ENCODE peak calls at places on chromosomes 2 and 18, in five cellular contexts. One of them, this sample, is unnamed.

GRCh38 chr18:63348508-63349136 is 18.4 kb downstream of the KDSR start:
- DNase-seq in kidney glomerular epithelial cell: no peak
- DNase-seq in stimulated activated naive B cell treated with anti-CD40 and anti-IgM and Interleukin-4, amounts not matched to agents 10 μg/mL and 1 μg/mL and 100 μg/mL, for 72 hours: no peak
- DNase-seq in activated CD4-positive, alpha-beta T cell treated with anti-CD3 and anti-CD28 coated beads for 4 hours: no peak
- DNase-seq in cardiac fibroblast: no peak
- DNase-seq in this sample: peak

GRCh38 chr2:135337066-135337465 is 194.0 kb downstream of the ZRANB3 start:
- DNase-seq in kidney glomerular epithelial cell: no peak
- DNase-seq in stimulated activated naive B cell treated with anti-CD40 and anti-IgM and Interleukin-4, amounts not matched to agents 10 μg/mL and 1 μg/mL and 100 μg/mL, for 72 hours: no peak
- DNase-seq in activated CD4-positive, alpha-beta T cell treated with anti-CD3 and anti-CD28 coated beads for 4 hours: no peak
- DNase-seq in cardiac fibroblast: peak
- DNase-seq in this sample: no peak

GRCh38 chr2:42105330-42106256 is 57.8 kb downstream of the PKDCC start:
- DNase-seq in kidney glomerular epithelial cell: no peak
- DNase-seq in stimulated activated naive B cell treated with anti-CD40 and anti-IgM and Interleukin-4, amounts not matched to agents 10 μg/mL and 1 μg/mL and 100 μg/mL, for 72 hours: no peak
- DNase-seq in activated CD4-positive, alpha-beta T cell treated with anti-CD3 and anti-CD28 coated beads for 4 hours: peak
- DNase-seq in cardiac fibroblast: peak
- DNase-seq in this sample: peak

GRCh38 chr18:23191952-23192662 is 56.8 kb downstream of the CABLES1 start:
- DNase-seq in kidney glomerular epithelial cell: peak
- DNase-seq in stimulated activated naive B cell treated with anti-CD40 and anti-IgM and Interleukin-4, amounts not matched to agents 10 μg/mL and 1 μg/mL and 100 μg/mL, for 72 hours: no peak
- DNase-seq in activated CD4-positive, alpha-beta T cell treated with anti-CD3 and anti-CD28 coated beads for 4 hours: no peak
- DNase-seq in cardiac fibroblast: peak
- DNase-seq in this sample: no peak

GRCh38 chr2:241560883-241561474 is 2.4 kb downstream of the BOK start:
- DNase-seq in kidney glomerular epithelial cell: peak
- DNase-seq in stimulated activated naive B cell treated with anti-CD40 and anti-IgM and Interleukin-4, amounts not matched to agents 10 μg/mL and 1 μg/mL and 100 μg/mL, for 72 hours: no peak
- DNase-seq in activated CD4-positive, alpha-beta T cell treated with anti-CD3 and anti-CD28 coated beads for 4 hours: no peak
- DNase-seq in cardiac fibroblast: peak
- DNase-seq in this sample: no peak

GRCh38 chr2:101119431-101119830 is 31.8 kb downstream of the TBC1D8 start:
- DNase-seq in kidney glomerular epithelial cell: no peak
- DNase-seq in stimulated activated naive B cell treated with anti-CD40 and anti-IgM and Interleukin-4, amounts not matched to agents 10 μg/mL and 1 μg/mL and 100 μg/mL, for 72 hours: no peak
- DNase-seq in activated CD4-positive, alpha-beta T cell treated with anti-CD3 and anti-CD28 coated beads for 4 hours: no peak
- DNase-seq in cardiac fibroblast: peak
- DNase-seq in this sample: no peak

GRCh38 chr18:73119574-73119973 is 251.8 kb upstream of the NETO1 start:
- DNase-seq in kidney glomerular epithelial cell: no peak
- DNase-seq in stimulated activated naive B cell treated with anti-CD40 and anti-IgM and Interleukin-4, amounts not matched to agents 10 μg/mL and 1 μg/mL and 100 μg/mL, for 72 hours: no peak
- DNase-seq in activated CD4-positive, alpha-beta T cell treated with anti-CD3 and anti-CD28 coated beads for 4 hours: no peak
- DNase-seq in cardiac fibroblast: no peak
- DNase-seq in this sample: no peak

GRCh38 chr2:120150040-120150482 is 73.1 kb downstream of the TMEM185B start:
- DNase-seq in kidney glomerular epithelial cell: no peak
- DNase-seq in stimulated activated naive B cell treated with anti-CD40 and anti-IgM and Interleukin-4, amounts not matched to agents 10 μg/mL and 1 μg/mL and 100 μg/mL, for 72 hours: no peak
- DNase-seq in activated CD4-positive, alpha-beta T cell treated with anti-CD3 and anti-CD28 coated beads for 4 hours: no peak
- DNase-seq in cardiac fibroblast: no peak
- DNase-seq in this sample: no peak

GRCh38 chr2:237205111-237205541 is 119.4 kb downstream of the COPS8 start:
- DNase-seq in kidney glomerular epithelial cell: no peak
- DNase-seq in stimulated activated naive B cell treated with anti-CD40 and anti-IgM and Interleukin-4, amounts not matched to agents 10 μg/mL and 1 μg/mL and 100 μg/mL, for 72 hours: no peak
- DNase-seq in activated CD4-positive, alpha-beta T cell treated with anti-CD3 and anti-CD28 coated beads for 4 hours: no peak
- DNase-seq in cardiac fibroblast: no peak
- DNase-seq in this sample: no peak

GRCh38 chr18:58338961-58339722 is 289.7 kb downstream of the ALPK2 start:
- DNase-seq in kidney glomerular epithelial cell: no peak
- DNase-seq in stimulated activated naive B cell treated with anti-CD40 and anti-IgM and Interleukin-4, amounts not matched to agents 10 μg/mL and 1 μg/mL and 100 μg/mL, for 72 hours: no peak
- DNase-seq in activated CD4-positive, alpha-beta T cell treated with anti-CD3 and anti-CD28 coated beads for 4 hours: no peak
- DNase-seq in cardiac fibroblast: peak
- DNase-seq in this sample: no peak

GRCh38 chr2:168194784-168195522 is 52.4 kb downstream of the STK39 start:
- DNase-seq in kidney glomerular epithelial cell: no peak
- DNase-seq in stimulated activated naive B cell treated with anti-CD40 and anti-IgM and Interleukin-4, amounts not matched to agents 10 μg/mL and 1 μg/mL and 100 μg/mL, for 72 hours: peak
- DNase-seq in activated CD4-positive, alpha-beta T cell treated with anti-CD3 and anti-CD28 coated beads for 4 hours: no peak
- DNase-seq in cardiac fibroblast: no peak
- DNase-seq in this sample: peak

GRCh38 chr18:12765127-12765526 is 62.3 kb downstream of the PSMG2 start:
- DNase-seq in kidney glomerular epithelial cell: no peak
- DNase-seq in stimulated activated naive B cell treated with anti-CD40 and anti-IgM and Interleukin-4, amounts not matched to agents 10 μg/mL and 1 μg/mL and 100 μg/mL, for 72 hours: no peak
- DNase-seq in activated CD4-positive, alpha-beta T cell treated with anti-CD3 and anti-CD28 coated beads for 4 hours: no peak
- DNase-seq in cardiac fibroblast: no peak
- DNase-seq in this sample: no peak

GRCh38 chr18:76467371-76468190 is 27.5 kb downstream of the ZNF516 start:
- DNase-seq in kidney glomerular epithelial cell: no peak
- DNase-seq in stimulated activated naive B cell treated with anti-CD40 and anti-IgM and Interleukin-4, amounts not matched to agents 10 μg/mL and 1 μg/mL and 100 μg/mL, for 72 hours: no peak
- DNase-seq in activated CD4-positive, alpha-beta T cell treated with anti-CD3 and anti-CD28 coated beads for 4 hours: no peak
- DNase-seq in cardiac fibroblast: peak
- DNase-seq in this sample: no peak

GRCh38 chr2:160352492-160352891 is 141.1 kb downstream of the RBMS1 start:
- DNase-seq in kidney glomerular epithelial cell: no peak
- DNase-seq in stimulated activated naive B cell treated with anti-CD40 and anti-IgM and Interleukin-4, amounts not matched to agents 10 μg/mL and 1 μg/mL and 100 μg/mL, for 72 hours: no peak
- DNase-seq in activated CD4-positive, alpha-beta T cell treated with anti-CD3 and anti-CD28 coated beads for 4 hours: no peak
- DNase-seq in cardiac fibroblast: peak
- DNase-seq in this sample: no peak

GRCh38 chr2:15042824-15043223 is 410.3 kb downstream of the LRATD1 start:
- DNase-seq in kidney glomerular epithelial cell: no peak
- DNase-seq in stimulated activated naive B cell treated with anti-CD40 and anti-IgM and Interleukin-4, amounts not matched to agents 10 μg/mL and 1 μg/mL and 100 μg/mL, for 72 hours: no peak
- DNase-seq in activated CD4-positive, alpha-beta T cell treated with anti-CD3 and anti-CD28 coated beads for 4 hours: no peak
- DNase-seq in cardiac fibroblast: peak
- DNase-seq in this sample: no peak

GRCh38 chr18:2572144-2572682 is 856 bp downstream of the NDC80 start:
- DNase-seq in kidney glomerular epithelial cell: no peak
- DNase-seq in stimulated activated naive B cell treated with anti-CD40 and anti-IgM and Interleukin-4, amounts not matched to agents 10 μg/mL and 1 μg/mL and 100 μg/mL, for 72 hours: no peak
- DNase-seq in activated CD4-positive, alpha-beta T cell treated with anti-CD3 and anti-CD28 coated beads for 4 hours: no peak
- DNase-seq in cardiac fibroblast: no peak
- DNase-seq in this sample: no peak

GRCh38 chr2:37898448-37898847 is 26.6 kb upstream of the RMDN2 start:
- DNase-seq in kidney glomerular epithelial cell: no peak
- DNase-seq in stimulated activated naive B cell treated with anti-CD40 and anti-IgM and Interleukin-4, amounts not matched to agents 10 μg/mL and 1 μg/mL and 100 μg/mL, for 72 hours: no peak
- DNase-seq in activated CD4-positive, alpha-beta T cell treated with anti-CD3 and anti-CD28 coated beads for 4 hours: no peak
- DNase-seq in cardiac fibroblast: no peak
- DNase-seq in this sample: no peak

GRCh38 chr2:176068037-176068832 is 15.5 kb downstream of the EVX2 start:
- DNase-seq in kidney glomerular epithelial cell: no peak
- DNase-seq in stimulated activated naive B cell treated with anti-CD40 and anti-IgM and Interleukin-4, amounts not matched to agents 10 μg/mL and 1 μg/mL and 100 μg/mL, for 72 hours: no peak
- DNase-seq in activated CD4-positive, alpha-beta T cell treated with anti-CD3 and anti-CD28 coated beads for 4 hours: no peak
- DNase-seq in cardiac fibroblast: no peak
- DNase-seq in this sample: no peak

GRCh38 chr2:223585691-223586090 is 16.5 kb downstream of the SCG2 start:
- DNase-seq in kidney glomerular epithelial cell: no peak
- DNase-seq in stimulated activated naive B cell treated with anti-CD40 and anti-IgM and Interleukin-4, amounts not matched to agents 10 μg/mL and 1 μg/mL and 100 μg/mL, for 72 hours: no peak
- DNase-seq in activated CD4-positive, alpha-beta T cell treated with anti-CD3 and anti-CD28 coated beads for 4 hours: no peak
- DNase-seq in cardiac fibroblast: peak
- DNase-seq in this sample: no peak

GRCh38 chr2:46131-46470 is 204 bp downstream of the FAM110C start:
- DNase-seq in kidney glomerular epithelial cell: no peak
- DNase-seq in stimulated activated naive B cell treated with anti-CD40 and anti-IgM and Interleukin-4, amounts not matched to agents 10 μg/mL and 1 μg/mL and 100 μg/mL, for 72 hours: no peak
- DNase-seq in activated CD4-positive, alpha-beta T cell treated with anti-CD3 and anti-CD28 coated beads for 4 hours: no peak
- DNase-seq in cardiac fibroblast: no peak
- DNase-seq in this sample: peak

GRCh38 chr2:134448650-134449049 is 194.8 kb downstream of the MGAT5 start:
- DNase-seq in kidney glomerular epithelial cell: no peak
- DNase-seq in stimulated activated naive B cell treated with anti-CD40 and anti-IgM and Interleukin-4, amounts not matched to agents 10 μg/mL and 1 μg/mL and 100 μg/mL, for 72 hours: no peak
- DNase-seq in activated CD4-positive, alpha-beta T cell treated with anti-CD3 and anti-CD28 coated beads for 4 hours: no peak
- DNase-seq in cardiac fibroblast: no peak
- DNase-seq in this sample: no peak

GRCh38 chr2:238252766-238253630 is 13.2 kb upstream of the HES6 start:
- DNase-seq in kidney glomerular epithelial cell: no peak
- DNase-seq in stimulated activated naive B cell treated with anti-CD40 and anti-IgM and Interleukin-4, amounts not matched to agents 10 μg/mL and 1 μg/mL and 100 μg/mL, for 72 hours: no peak
- DNase-seq in activated CD4-positive, alpha-beta T cell treated with anti-CD3 and anti-CD28 coated beads for 4 hours: no peak
- DNase-seq in cardiac fibroblast: no peak
- DNase-seq in this sample: no peak

GRCh38 chr2:192128655-192129054 is 66.1 kb downstream of the TMEFF2 start:
- DNase-seq in kidney glomerular epithelial cell: no peak
- DNase-seq in stimulated activated naive B cell treated with anti-CD40 and anti-IgM and Interleukin-4, amounts not matched to agents 10 μg/mL and 1 μg/mL and 100 μg/mL, for 72 hours: no peak
- DNase-seq in activated CD4-positive, alpha-beta T cell treated with anti-CD3 and anti-CD28 coated beads for 4 hours: no peak
- DNase-seq in cardiac fibroblast: peak
- DNase-seq in this sample: no peak

GRCh38 chr2:97774425-97774824 is 61.0 kb downstream of the ZAP70 start:
- DNase-seq in kidney glomerular epithelial cell: no peak
- DNase-seq in stimulated activated naive B cell treated with anti-CD40 and anti-IgM and Interleukin-4, amounts not matched to agents 10 μg/mL and 1 μg/mL and 100 μg/mL, for 72 hours: no peak
- DNase-seq in activated CD4-positive, alpha-beta T cell treated with anti-CD3 and anti-CD28 coated beads for 4 hours: no peak
- DNase-seq in cardiac fibroblast: peak
- DNase-seq in this sample: no peak